ENCODE peak calls at places on chromosomes 11 and 22, in six cellular contexts. One of them, this sample, is unnamed. For H3K4me1, the result is how much of the 10 kb centered on the place peaks cover.

GRCh38 chr11:2825261-2825885 is 60.2 kb downstream of the CDKN1C start:
- DNase-seq in CD8-positive, alpha-beta memory T cell: no peak
- DNase-seq in tibial nerve: peak
- DNase-seq in IMR-90: peak
- DNase-seq in effector memory CD4-positive, alpha-beta T cell: no peak
- DNase-seq in lower lobe of right lung: peak
- DNase-seq in this sample: no peak

GRCh38 chr22:40193429-40194421 is 16.0 kb downstream of the TNRC6B start:
- DNase-seq in CD8-positive, alpha-beta memory T cell: no peak
- DNase-seq in tibial nerve: no peak
- DNase-seq in IMR-90: peak
- DNase-seq in effector memory CD4-positive, alpha-beta T cell: no peak
- DNase-seq in lower lobe of right lung: no peak
- DNase-seq in this sample: no peak

GRCh38 chr22:41915035-41915782 is at the start of gene SHISA8:
- DNase-seq in CD8-positive, alpha-beta memory T cell: peak
- DNase-seq in tibial nerve: peak
- DNase-seq in IMR-90: peak
- DNase-seq in effector memory CD4-positive, alpha-beta T cell: peak
- DNase-seq in lower lobe of right lung: no peak
- DNase-seq in this sample: no peak

GRCh38 chr22:29379258-29379657 is 9.1 kb downstream of the AP1B1 start:
- DNase-seq in CD8-positive, alpha-beta memory T cell: no peak
- DNase-seq in tibial nerve: no peak
- DNase-seq in IMR-90: no peak
- DNase-seq in effector memory CD4-positive, alpha-beta T cell: no peak
- DNase-seq in lower lobe of right lung: no peak
- DNase-seq in this sample: no peak

GRCh38 chr11:102240502-102240901 is 76.8 kb upstream of the BIRC3 start:
- DNase-seq in CD8-positive, alpha-beta memory T cell: no peak
- DNase-seq in tibial nerve: no peak
- DNase-seq in IMR-90: peak
- DNase-seq in effector memory CD4-positive, alpha-beta T cell: no peak
- DNase-seq in lower lobe of right lung: no peak
- DNase-seq in this sample: no peak

GRCh38 chr11:118142081-118142480 is 10.5 kb downstream of the SCN4B start:
- DNase-seq in CD8-positive, alpha-beta memory T cell: no peak
- DNase-seq in tibial nerve: no peak
- DNase-seq in IMR-90: no peak
- DNase-seq in effector memory CD4-positive, alpha-beta T cell: no peak
- DNase-seq in lower lobe of right lung: no peak
- DNase-seq in this sample: peak

GRCh38 chr11:364991-365390 is 4.3 kb upstream of the B4GALNT4 start:
- DNase-seq in CD8-positive, alpha-beta memory T cell: no peak
- DNase-seq in tibial nerve: no peak
- DNase-seq in IMR-90: no peak
- DNase-seq in effector memory CD4-positive, alpha-beta T cell: no peak
- DNase-seq in lower lobe of right lung: no peak
- DNase-seq in this sample: no peak

GRCh38 chr11:1625541-1625940 is 3.6 kb upstream of the KRTAP5-4 start:
- DNase-seq in CD8-positive, alpha-beta memory T cell: no peak
- DNase-seq in tibial nerve: no peak
- DNase-seq in IMR-90: no peak
- DNase-seq in effector memory CD4-positive, alpha-beta T cell: no peak
- DNase-seq in lower lobe of right lung: no peak
- DNase-seq in this sample: no peak

GRCh38 chr11:100203789-100204188 is 483.3 kb upstream of the ARHGAP42 start:
- DNase-seq in CD8-positive, alpha-beta memory T cell: no peak
- DNase-seq in tibial nerve: no peak
- DNase-seq in IMR-90: no peak
- DNase-seq in effector memory CD4-positive, alpha-beta T cell: no peak
- DNase-seq in lower lobe of right lung: no peak
- DNase-seq in this sample: peak

GRCh38 chr11:128765104-128765503 is 71.2 kb downstream of the FLI1 start:
- DNase-seq in CD8-positive, alpha-beta memory T cell: no peak
- DNase-seq in tibial nerve: no peak
- DNase-seq in IMR-90: no peak
- DNase-seq in effector memory CD4-positive, alpha-beta T cell: no peak
- DNase-seq in lower lobe of right lung: no peak
- DNase-seq in this sample: no peak

GRCh38 chr11:128890543-128891409 is at the start of gene KCNJ5:
- DNase-seq in CD8-positive, alpha-beta memory T cell: no peak
- DNase-seq in tibial nerve: no peak
- DNase-seq in IMR-90: no peak
- DNase-seq in effector memory CD4-positive, alpha-beta T cell: no peak
- DNase-seq in lower lobe of right lung: peak
- DNase-seq in this sample: no peak

GRCh38 chr22:33476716-33477115 is 418.5 kb upstream of the SYN3 start:
- DNase-seq in CD8-positive, alpha-beta memory T cell: no peak
- DNase-seq in tibial nerve: no peak
- DNase-seq in IMR-90: peak
- DNase-seq in effector memory CD4-positive, alpha-beta T cell: no peak
- DNase-seq in lower lobe of right lung: no peak
- DNase-seq in this sample: no peak

GRCh38 chr11:78514922-78515502 is 59.7 kb downstream of the NARS2 start:
- DNase-seq in CD8-positive, alpha-beta memory T cell: no peak
- DNase-seq in tibial nerve: no peak
- DNase-seq in IMR-90: no peak
- DNase-seq in effector memory CD4-positive, alpha-beta T cell: no peak
- DNase-seq in lower lobe of right lung: no peak
- DNase-seq in this sample: no peak

GRCh38 chr11:110984147-110984546 is 261.4 kb upstream of the POU2AF2 start:
- DNase-seq in CD8-positive, alpha-beta memory T cell: no peak
- DNase-seq in tibial nerve: no peak
- DNase-seq in IMR-90: peak
- DNase-seq in effector memory CD4-positive, alpha-beta T cell: no peak
- DNase-seq in lower lobe of right lung: no peak
- DNase-seq in this sample: no peak

GRCh38 chr11:118610220-118610772 is 2.9 kb downstream of the PHLDB1 start:
- DNase-seq in CD8-positive, alpha-beta memory T cell: no peak
- DNase-seq in tibial nerve: no peak
- DNase-seq in IMR-90: no peak
- DNase-seq in effector memory CD4-positive, alpha-beta T cell: no peak
- DNase-seq in lower lobe of right lung: no peak
- DNase-seq in this sample: no peak

GRCh38 chr22:26565181-26565580 is 24.8 kb downstream of the TPST2 start:
- DNase-seq in CD8-positive, alpha-beta memory T cell: no peak
- DNase-seq in tibial nerve: no peak
- DNase-seq in IMR-90: no peak
- DNase-seq in effector memory CD4-positive, alpha-beta T cell: no peak
- DNase-seq in lower lobe of right lung: no peak
- DNase-seq in this sample: no peak
- H3K4me1 ChIP-seq in CD8-positive, alpha-beta memory T cell: under half
- H3K4me1 ChIP-seq in tibial nerve: under half
- H3K4me1 ChIP-seq in IMR-90: under half
- H3K4me1 ChIP-seq in effector memory CD4-positive, alpha-beta T cell: under half
- H3K4me1 ChIP-seq in lower lobe of right lung: half or more
- H3K4me1 ChIP-seq in this sample: under half

GRCh38 chr22:20239063-20239950 is 28.8 kb downstream of the RTN4R start:
- DNase-seq in CD8-positive, alpha-beta memory T cell: peak
- DNase-seq in tibial nerve: no peak
- DNase-seq in IMR-90: peak
- DNase-seq in effector memory CD4-positive, alpha-beta T cell: no peak
- DNase-seq in lower lobe of right lung: no peak
- DNase-seq in this sample: no peak

GRCh38 chr22:20238567-20239062 is 29.5 kb downstream of the RTN4R start:
- DNase-seq in CD8-positive, alpha-beta memory T cell: peak
- DNase-seq in tibial nerve: no peak
- DNase-seq in IMR-90: no peak
- DNase-seq in effector memory CD4-positive, alpha-beta T cell: peak
- DNase-seq in lower lobe of right lung: peak
- DNase-seq in this sample: no peak

GRCh38 chr22:20235453-20235991 is 32.6 kb downstream of the RTN4R start:
- DNase-seq in CD8-positive, alpha-beta memory T cell: no peak
- DNase-seq in tibial nerve: no peak
- DNase-seq in IMR-90: no peak
- DNase-seq in effector memory CD4-positive, alpha-beta T cell: no peak
- DNase-seq in lower lobe of right lung: no peak
- DNase-seq in this sample: no peak

GRCh38 chr22:20236052-20236717 is 31.9 kb downstream of the RTN4R start:
- DNase-seq in CD8-positive, alpha-beta memory T cell: no peak
- DNase-seq in tibial nerve: no peak
- DNase-seq in IMR-90: no peak
- DNase-seq in effector memory CD4-positive, alpha-beta T cell: no peak
- DNase-seq in lower lobe of right lung: no peak
- DNase-seq in this sample: no peak

DNA sequence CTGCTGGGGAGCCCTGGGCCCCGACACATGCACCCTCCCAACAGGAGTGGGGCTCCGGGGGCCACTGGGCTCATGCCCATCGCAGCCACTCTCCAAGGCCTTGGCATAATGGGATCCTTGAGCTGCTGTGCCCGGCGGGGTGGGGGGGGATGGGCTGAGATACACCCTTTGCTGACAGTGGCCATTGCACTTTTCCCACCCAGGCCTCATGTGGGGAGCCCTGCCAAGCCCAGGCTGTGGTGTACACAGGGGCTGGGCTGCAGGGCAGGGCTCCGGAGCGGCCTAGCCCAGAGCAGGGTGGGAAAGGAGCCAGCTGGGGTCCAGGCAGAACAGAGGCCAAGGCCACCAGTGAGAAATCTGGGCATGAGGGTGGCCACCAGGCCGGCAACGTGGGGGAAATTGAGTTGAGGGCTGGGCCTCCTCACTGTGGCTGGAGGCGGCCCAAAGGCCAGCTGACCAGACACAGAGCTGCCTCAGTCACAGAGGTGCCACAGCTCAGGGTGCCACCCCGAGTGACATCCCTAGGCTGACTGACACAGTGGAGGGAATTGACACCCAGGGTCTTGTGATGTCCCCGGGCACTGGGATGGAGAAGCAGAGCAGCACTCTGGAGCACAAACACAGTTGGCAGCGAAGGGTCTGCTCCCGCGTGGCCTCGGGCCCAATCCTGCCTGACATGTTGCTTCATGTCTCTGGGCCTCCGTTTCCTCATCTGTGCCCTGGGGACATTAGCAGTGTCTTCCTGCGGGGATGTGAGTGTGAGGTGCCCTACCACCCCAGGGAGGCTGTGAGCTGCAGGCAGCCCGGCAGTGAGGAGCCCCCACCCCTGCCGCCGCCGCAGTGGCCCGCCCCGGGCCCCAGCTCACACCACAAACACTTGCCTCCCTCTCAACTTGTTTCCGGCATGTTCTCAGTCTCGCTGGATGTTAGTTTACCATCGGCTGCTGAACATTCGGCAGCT is 30.4 kb downstream of the RTN4R start:
- DNase-seq in CD8-positive, alpha-beta memory T cell: peak
- DNase-seq in tibial nerve: no peak
- DNase-seq in IMR-90: no peak
- DNase-seq in effector memory CD4-positive, alpha-beta T cell: peak
- DNase-seq in lower lobe of right lung: no peak
- DNase-seq in this sample: peak
- H3K4me1 ChIP-seq in CD8-positive, alpha-beta memory T cell: half or more
- H3K4me1 ChIP-seq in tibial nerve: under half
- H3K4me1 ChIP-seq in IMR-90: under half
- H3K4me1 ChIP-seq in effector memory CD4-positive, alpha-beta T cell: under half
- H3K4me1 ChIP-seq in lower lobe of right lung: under half
- H3K4me1 ChIP-seq in this sample: under half

GRCh38 chr11:36097219-36097650 is 153.4 kb downstream of the LDLRAD3 start:
- DNase-seq in CD8-positive, alpha-beta memory T cell: no peak
- DNase-seq in tibial nerve: no peak
- DNase-seq in IMR-90: no peak
- DNase-seq in effector memory CD4-positive, alpha-beta T cell: no peak
- DNase-seq in lower lobe of right lung: no peak
- DNase-seq in this sample: no peak
- H3K4me1 ChIP-seq in CD8-positive, alpha-beta memory T cell: under half
- H3K4me1 ChIP-seq in tibial nerve: under half
- H3K4me1 ChIP-seq in IMR-90: under half
- H3K4me1 ChIP-seq in effector memory CD4-positive, alpha-beta T cell: under half
- H3K4me1 ChIP-seq in lower lobe of right lung: under half
- H3K4me1 ChIP-seq in this sample: under half

GRCh38 chr11:56852131-56852530 is 103.6 kb upstream of the OR9G4 start:
- DNase-seq in CD8-positive, alpha-beta memory T cell: no peak
- DNase-seq in tibial nerve: no peak
- DNase-seq in IMR-90: no peak
- DNase-seq in effector memory CD4-positive, alpha-beta T cell: no peak
- DNase-seq in lower lobe of right lung: no peak
- DNase-seq in this sample: peak
- H3K4me1 ChIP-seq in CD8-positive, alpha-beta memory T cell: under half
- H3K4me1 ChIP-seq in tibial nerve: under half
- H3K4me1 ChIP-seq in IMR-90: under half
- H3K4me1 ChIP-seq in effector memory CD4-positive, alpha-beta T cell: under half
- H3K4me1 ChIP-seq in lower lobe of right lung: under half
- H3K4me1 ChIP-seq in this sample: under half

DNA sequence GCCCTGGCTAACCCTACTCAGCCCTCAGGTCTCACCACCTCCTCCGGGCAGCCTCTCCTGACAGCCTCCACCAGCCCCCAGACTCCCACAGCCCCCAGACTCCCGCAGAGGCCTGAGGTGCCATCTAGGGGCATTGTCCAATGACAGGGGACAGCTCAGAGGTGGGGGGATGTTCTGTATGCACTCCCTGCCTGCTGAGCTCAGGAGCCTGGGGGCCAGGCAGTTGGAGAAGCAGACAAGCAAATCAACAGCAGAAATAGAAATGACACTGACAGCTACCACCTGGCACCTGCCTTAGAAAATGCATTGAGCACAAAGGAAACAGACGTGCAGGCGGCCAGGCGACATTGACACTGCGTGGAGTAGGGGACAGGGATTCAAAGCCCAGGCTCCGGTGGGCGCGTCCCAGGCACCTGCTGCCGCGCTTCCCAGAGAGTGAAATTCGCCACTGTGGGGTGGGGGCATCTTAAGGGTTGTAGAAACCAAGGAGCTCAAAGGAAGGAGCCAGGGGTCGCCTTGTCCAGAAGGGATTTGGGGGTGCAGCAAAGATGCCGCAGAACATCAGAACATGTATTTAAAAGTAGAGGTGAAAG is 22.5 kb upstream of the WNT7B start:
- DNase-seq in CD8-positive, alpha-beta memory T cell: no peak
- DNase-seq in tibial nerve: no peak
- DNase-seq in IMR-90: no peak
- DNase-seq in effector memory CD4-positive, alpha-beta T cell: no peak
- DNase-seq in lower lobe of right lung: peak
- DNase-seq in this sample: no peak
- H3K4me1 ChIP-seq in CD8-positive, alpha-beta memory T cell: under half
- H3K4me1 ChIP-seq in tibial nerve: under half
- H3K4me1 ChIP-seq in IMR-90: under half
- H3K4me1 ChIP-seq in effector memory CD4-positive, alpha-beta T cell: under half
- H3K4me1 ChIP-seq in lower lobe of right lung: half or more
- H3K4me1 ChIP-seq in this sample: under half

DNA sequence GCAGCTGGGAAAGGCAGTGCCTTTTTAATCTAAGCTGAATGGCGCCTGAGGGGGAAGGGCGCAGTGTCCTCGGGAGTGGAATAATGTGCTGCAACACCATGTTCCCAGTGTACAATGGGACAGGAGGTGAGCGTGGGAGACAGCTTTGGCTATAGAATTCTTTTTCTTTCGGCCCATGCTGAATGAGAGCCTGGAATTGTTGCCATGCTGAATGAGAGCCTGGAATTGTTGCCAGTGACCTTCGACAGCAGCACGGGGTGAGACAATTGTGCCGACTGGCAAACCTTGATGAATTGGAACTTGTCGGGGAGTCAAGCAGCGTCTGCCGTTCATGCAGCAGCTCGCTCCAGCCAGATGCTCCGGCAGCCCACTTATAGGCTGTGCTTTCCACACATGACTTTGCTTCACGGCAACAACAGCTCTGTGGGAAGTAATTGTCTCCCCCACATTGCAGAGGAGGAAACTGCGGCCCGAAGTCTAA is 141.4 kb upstream of the E2F8 start:
- DNase-seq in CD8-positive, alpha-beta memory T cell: no peak
- DNase-seq in tibial nerve: no peak
- DNase-seq in IMR-90: no peak
- DNase-seq in effector memory CD4-positive, alpha-beta T cell: no peak
- DNase-seq in lower lobe of right lung: no peak
- DNase-seq in this sample: no peak
- H3K4me1 ChIP-seq in CD8-positive, alpha-beta memory T cell: under half
- H3K4me1 ChIP-seq in tibial nerve: under half
- H3K4me1 ChIP-seq in IMR-90: under half
- H3K4me1 ChIP-seq in effector memory CD4-positive, alpha-beta T cell: under half
- H3K4me1 ChIP-seq in lower lobe of right lung: under half
- H3K4me1 ChIP-seq in this sample: under half